ENCODE peak calls at places on chromosomes 11 and 22, in six cellular contexts. L is small intestine; W is CD8-positive, alpha-beta T cell; Y is vagina; R is esophagus muscularis mucosa; T is mammary epithelial cell. Q is an unnamed sample.

GRCh38 chr11:93796424-93796823 is 12.3 kb downstream of the MED17 start:
- DNase-seq in T (no peak), Y (no peak), W (no peak), R (no peak), L (no peak), Q (no peak)

GRCh38 chr11:131033151-131033651 is 116.9 kb upstream of the SNX19 start:
- DNase-seq in W (no peak), Y (no peak), T (peak; percentile 87), L (no peak), R (peak; percentile 82), Q (no peak)

GRCh38 chr11:131038597-131038996 is 122.3 kb upstream of the SNX19 start:
- DNase-seq in Y (no peak), W (no peak), R (peak; percentile 60), T (peak; percentile 32), L (no peak), Q (no peak)

GRCh38 chr11:29623144-29623722 is 393.6 kb downstream of the KCNA4 start:
- DNase-seq in T (no peak), L (no peak), Y (no peak), R (no peak), W (no peak), Q (no peak)

GRCh38 chr11:129989437-129989836 is 13.2 kb downstream of the PRDM10 start:
- DNase-seq in L (no peak), Y (no peak), W (no peak), R (no peak), T (no peak), Q (no peak)

GRCh38 chr22:37741312-37741795 is 44.5 kb downstream of the TRIOBP start:
- DNase-seq in R (peak; percentile 98), L (peak; percentile 28), Y (no peak), W (no peak), T (peak; percentile 79), Q (no peak)

GRCh38 chr22:39908121-39908520 is 7.2 kb downstream of the GRAP2 start:
- DNase-seq in L (no peak), T (no peak), R (no peak), Y (no peak), W (no peak), Q (no peak)

GRCh38 chr22:43849731-43850130 is 12.6 kb downstream of the SULT4A1 start:
- DNase-seq in T (no peak), R (no peak), Y (no peak), L (peak; percentile 75), W (no peak), Q (peak; percentile 71)

GRCh38 chr11:117985953-117986887 is at the start of gene IL10RA:
- DNase-seq in R (no peak), W (peak; percentile 66), Y (no peak), L (peak; percentile 81), T (peak; percentile 68), Q (peak; percentile 86)

DNA sequence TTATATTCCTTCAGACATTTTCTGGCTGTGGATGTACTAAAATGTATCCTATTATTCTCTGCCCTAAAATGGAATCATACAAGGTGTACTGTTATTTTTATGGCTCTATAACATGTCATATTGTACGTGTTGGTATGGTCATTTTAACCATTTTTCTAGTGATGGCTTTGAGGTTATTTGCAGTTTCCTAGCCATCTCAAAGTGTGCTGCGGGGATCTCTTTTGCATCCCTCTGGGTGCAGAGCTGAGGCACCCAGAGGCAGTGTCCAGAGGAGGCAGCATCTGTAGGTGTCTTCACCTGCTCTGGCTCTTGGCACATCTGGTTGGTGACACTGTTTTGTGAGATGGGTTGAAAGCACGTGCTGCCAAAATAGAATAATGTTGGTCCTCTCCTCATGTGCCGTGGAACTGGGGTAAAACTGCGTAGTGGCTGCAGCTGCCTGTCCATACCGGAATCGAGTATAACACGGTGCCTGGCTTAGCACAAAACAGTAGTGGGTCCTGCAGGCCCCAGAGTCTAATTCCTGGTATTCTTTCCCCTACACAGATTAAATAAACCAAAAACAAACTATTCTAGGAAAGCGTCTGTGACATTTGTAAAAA is 12.8 kb downstream of the NEAT1 start:
- DNase-seq in W (no peak), T (no peak), L (no peak), R (no peak), Y (no peak), Q (no peak)
- H3K4me3 ChIP-seq in W (no peak overlapping the region), T (no peak overlapping the region), L (no peak overlapping the region), R (no peak overlapping the region), Y (no peak overlapping the region), Q (peak overlapping the region; percentile 11)

GRCh38 chr11:34105957-34106504 is 602 bp downstream of the NAT10 start:
- DNase-seq in W (no peak), Y (no peak), R (no peak), L (no peak), T (no peak), Q (no peak)
- H3K27ac ChIP-seq in W (peak overlapping the region; percentile 81), Y (peak overlapping the region; percentile 83), R (peak overlapping the region; percentile 90), L (peak overlapping the region; percentile 94), T (peak overlapping the region; percentile 87), Q (no peak overlapping the region)

DNA sequence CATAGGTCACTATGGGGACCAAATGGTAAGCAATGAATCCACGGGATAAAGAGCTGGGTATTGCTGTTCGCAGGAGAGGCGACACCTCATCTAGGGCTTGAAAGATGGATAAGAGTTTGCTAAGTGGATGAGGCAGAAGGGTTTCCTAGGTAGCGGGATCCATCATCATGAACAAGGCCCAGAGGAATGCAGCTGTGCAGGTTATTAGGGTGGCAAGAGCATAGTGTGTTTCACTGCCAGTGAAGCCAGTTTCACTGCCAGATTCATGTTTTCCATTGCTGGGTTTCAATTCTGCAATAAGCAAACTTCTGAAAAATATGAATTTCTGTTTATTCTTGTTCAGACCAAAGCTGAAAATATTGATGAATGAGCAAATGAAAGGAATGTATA is 27.2 kb downstream of the WEE1 start:
- DNase-seq in W (no peak), Y (peak; percentile 37), R (peak; percentile 14), L (no peak), T (peak; percentile 94), Q (no peak)
- H3K4me3 ChIP-seq in W (no peak overlapping the region), Y (no peak overlapping the region), R (no peak overlapping the region), L (no peak overlapping the region), T (no peak overlapping the region), Q (no peak overlapping the region)

DNA sequence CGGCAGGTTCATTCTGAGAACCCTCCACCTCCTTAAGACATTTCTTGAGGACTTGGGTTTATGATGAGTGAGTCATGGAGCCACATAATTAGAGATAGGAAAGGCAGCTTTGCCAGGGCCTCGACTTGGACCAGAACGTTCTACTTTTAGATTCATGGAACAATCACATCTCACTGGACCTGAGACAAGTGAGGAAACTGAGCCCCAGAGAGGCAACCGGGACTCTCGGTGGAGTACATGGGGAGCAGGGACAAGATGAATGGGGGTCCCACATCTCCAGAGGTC is 59.5 kb downstream of the LINC01488 start:
- DNase-seq in R (no peak), Y (no peak), W (no peak), T (no peak), L (peak; percentile 19), Q (no peak)
- H3K27ac ChIP-seq in R (no peak overlapping the region), Y (no peak overlapping the region), W (no peak overlapping the region), T (no peak overlapping the region), L (no peak overlapping the region), Q (no peak overlapping the region)

GRCh38 chr11:111355101-111355500 is 24.0 kb downstream of the POU2AF1 start:
- DNase-seq in T (no peak), R (peak; percentile 79), W (no peak), Y (no peak), L (no peak), Q (no peak)

GRCh38 chr11:111357150-111358037 is 21.7 kb downstream of the POU2AF1 start:
- DNase-seq in R (peak; percentile 85), W (no peak), L (no peak), Y (no peak), T (no peak), Q (no peak)

GRCh38 chr11:111355956-111356659 is 23.0 kb downstream of the POU2AF1 start:
- DNase-seq in Y (no peak), T (no peak), W (no peak), R (peak; percentile 75), L (no peak), Q (no peak)

GRCh38 chr11:111358038-111359001 is 20.8 kb downstream of the POU2AF1 start:
- DNase-seq in R (peak; percentile 86), L (no peak), Y (no peak), T (no peak), W (no peak), Q (no peak)

DNA sequence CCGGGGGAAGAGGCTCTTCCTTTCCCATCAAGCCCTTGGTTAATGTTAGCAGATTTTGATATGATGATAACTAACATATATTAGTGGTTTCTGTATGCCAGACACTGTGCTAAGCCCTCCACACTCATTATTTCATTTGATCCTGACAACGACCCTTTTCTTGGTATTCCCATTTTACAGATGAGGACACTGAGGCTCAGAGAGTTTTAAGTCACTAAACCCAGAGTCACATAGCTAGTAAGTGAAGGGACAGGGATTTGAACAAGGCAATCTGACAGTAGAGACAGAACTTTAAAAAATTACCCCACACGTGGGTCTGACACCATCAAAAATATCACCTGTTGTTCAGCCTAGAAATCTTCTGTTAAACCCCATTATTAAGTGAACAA is 22.4 kb downstream of the POU2AF1 start:
- DNase-seq in L (no peak), Y (no peak), R (no peak), T (no peak), W (no peak), Q (no peak)
- H3K4me3 ChIP-seq in L (no peak overlapping the region), Y (no peak overlapping the region), R (no peak overlapping the region), T (no peak overlapping the region), W (no peak overlapping the region), Q (no peak overlapping the region)

GRCh38 chr11:96314326-96315050 is 28.5 kb downstream of the MAML2 start:
- DNase-seq in L (no peak), T (peak; percentile 49), W (no peak), Y (no peak), R (no peak), Q (no peak)
- H3K27ac ChIP-seq in L (peak overlapping the region; percentile 29), T (peak overlapping the region; percentile 84), W (no peak overlapping the region), Y (peak overlapping the region; percentile 64), R (peak overlapping the region; percentile 39), Q (no peak overlapping the region)

GRCh38 chr11:6345356-6345755 is 25.1 kb upstream of the CAVIN3 start:
- DNase-seq in Y (no peak), T (no peak), W (no peak), R (no peak), L (no peak), Q (no peak)
- H3K4me3 ChIP-seq in Y (no peak overlapping the region), T (no peak overlapping the region), W (no peak overlapping the region), R (no peak overlapping the region), L (no peak overlapping the region), Q (no peak overlapping the region)

GRCh38 chr11:128521697-128522062 is 65.7 kb downstream of the ETS1 start:
- DNase-seq in R (no peak), Y (no peak), W (no peak), L (no peak), T (no peak), Q (no peak)
- H3K27ac ChIP-seq in R (peak overlapping the region; percentile 97), Y (peak overlapping the region; percentile 98), W (peak overlapping the region; percentile 91), L (peak overlapping the region; percentile 97), T (peak overlapping the region; percentile 96), Q (peak overlapping the region; percentile 92)

Q was measured in dorsolateral prefrontal cortex.